ENCODE peak calls at places on chromosome 4, in nine cellular contexts. One of them, this sample, is unnamed.

GRCh38 chr4:118957683-118958082 is 69.0 kb downstream of the SYNPO2 start:
- DNase-seq in BJ: no peak
- DNase-seq in heart right ventricle: no peak
- DNase-seq in ascending aorta: no peak
- DNase-seq in pancreas: no peak
- DNase-seq in lower leg skin: no peak
- DNase-seq in thoracic aorta: no peak
- DNase-seq in fibroblast of mammary gland: peak
- DNase-seq in ovary: no peak
- DNase-seq in this sample: no peak

GRCh38 chr4:185463541-185463940 is 8.0 kb downstream of the CCDC110 start:
- DNase-seq in BJ: no peak
- DNase-seq in heart right ventricle: no peak
- DNase-seq in ascending aorta: no peak
- DNase-seq in pancreas: no peak
- DNase-seq in lower leg skin: no peak
- DNase-seq in thoracic aorta: no peak
- DNase-seq in fibroblast of mammary gland: no peak
- DNase-seq in ovary: no peak
- DNase-seq in this sample: no peak

GRCh38 chr4:11409632-11410031 is 19.1 kb downstream of the HS3ST1 start:
- DNase-seq in BJ: no peak
- DNase-seq in heart right ventricle: no peak
- DNase-seq in ascending aorta: no peak
- DNase-seq in pancreas: no peak
- DNase-seq in lower leg skin: no peak
- DNase-seq in thoracic aorta: no peak
- DNase-seq in fibroblast of mammary gland: no peak
- DNase-seq in ovary: no peak
- DNase-seq in this sample: no peak

GRCh38 chr4:84870398-84871163 is 95.9 kb downstream of the WDFY3 start:
- DNase-seq in BJ: peak
- DNase-seq in heart right ventricle: no peak
- DNase-seq in ascending aorta: no peak
- DNase-seq in pancreas: no peak
- DNase-seq in lower leg skin: no peak
- DNase-seq in thoracic aorta: no peak
- DNase-seq in fibroblast of mammary gland: peak
- DNase-seq in ovary: no peak
- DNase-seq in this sample: peak

GRCh38 chr4:82099863-82100579 is 273.8 kb downstream of the HNRNPD start:
- DNase-seq in BJ: no peak
- DNase-seq in heart right ventricle: no peak
- DNase-seq in ascending aorta: no peak
- DNase-seq in pancreas: no peak
- DNase-seq in lower leg skin: no peak
- DNase-seq in thoracic aorta: no peak
- DNase-seq in fibroblast of mammary gland: peak
- DNase-seq in ovary: no peak
- DNase-seq in this sample: no peak

GRCh38 chr4:110134269-110134889 is 64.0 kb downstream of the ELOVL6 start:
- DNase-seq in BJ: no peak
- DNase-seq in heart right ventricle: no peak
- DNase-seq in ascending aorta: no peak
- DNase-seq in pancreas: no peak
- DNase-seq in lower leg skin: no peak
- DNase-seq in thoracic aorta: no peak
- DNase-seq in fibroblast of mammary gland: no peak
- DNase-seq in ovary: no peak
- DNase-seq in this sample: no peak

GRCh38 chr4:1130318-1131186 is 17.2 kb upstream of the RNF212 start:
- DNase-seq in BJ: peak
- DNase-seq in heart right ventricle: peak
- DNase-seq in ascending aorta: no peak
- DNase-seq in pancreas: peak
- DNase-seq in lower leg skin: peak
- DNase-seq in thoracic aorta: no peak
- DNase-seq in fibroblast of mammary gland: peak
- DNase-seq in ovary: peak
- DNase-seq in this sample: peak

GRCh38 chr4:147714575-147715401 is 17.1 kb upstream of the ARHGAP10 start:
- DNase-seq in BJ: peak
- DNase-seq in heart right ventricle: no peak
- DNase-seq in ascending aorta: no peak
- DNase-seq in pancreas: no peak
- DNase-seq in lower leg skin: peak
- DNase-seq in thoracic aorta: no peak
- DNase-seq in fibroblast of mammary gland: peak
- DNase-seq in ovary: no peak
- DNase-seq in this sample: peak

GRCh38 chr4:174096456-174096855 is 187.0 kb downstream of the FBXO8 start:
- DNase-seq in BJ: no peak
- DNase-seq in heart right ventricle: no peak
- DNase-seq in ascending aorta: no peak
- DNase-seq in pancreas: no peak
- DNase-seq in lower leg skin: no peak
- DNase-seq in thoracic aorta: no peak
- DNase-seq in fibroblast of mammary gland: no peak
- DNase-seq in ovary: no peak
- DNase-seq in this sample: no peak

GRCh38 chr4:148852092-148852699 is 410.0 kb upstream of the NR3C2 start:
- DNase-seq in BJ: no peak
- DNase-seq in heart right ventricle: no peak
- DNase-seq in ascending aorta: no peak
- DNase-seq in pancreas: no peak
- DNase-seq in lower leg skin: no peak
- DNase-seq in thoracic aorta: no peak
- DNase-seq in fibroblast of mammary gland: no peak
- DNase-seq in ovary: no peak
- DNase-seq in this sample: no peak

DNA sequence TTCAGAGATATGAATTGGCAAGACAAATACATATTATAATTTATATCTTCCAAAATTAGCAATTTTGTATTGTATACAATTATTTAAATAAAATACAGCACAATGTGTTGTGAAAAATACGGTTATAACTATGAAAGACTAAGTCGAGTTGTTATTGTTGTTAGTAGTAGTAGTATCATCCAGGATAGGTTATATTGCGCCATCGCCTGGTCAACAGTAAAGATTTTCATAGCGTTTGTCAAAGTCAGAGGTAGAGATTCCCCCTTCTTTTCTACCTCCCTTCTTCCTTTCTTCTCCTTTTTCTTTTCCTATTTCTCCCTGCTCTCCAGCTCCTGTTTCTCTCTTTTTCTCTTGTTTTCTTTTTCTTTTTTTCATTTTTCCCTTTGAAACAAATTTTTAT is 499.1 kb upstream of the EPHA5 start:
- DNase-seq in BJ: no peak
- DNase-seq in heart right ventricle: no peak
- DNase-seq in ascending aorta: no peak
- DNase-seq in pancreas: no peak
- DNase-seq in lower leg skin: no peak
- DNase-seq in thoracic aorta: no peak
- DNase-seq in fibroblast of mammary gland: peak
- DNase-seq in ovary: no peak
- DNase-seq in this sample: peak
- TF ChIP-seq CTCF in BJ: peak
- TF ChIP-seq CTCF in heart right ventricle: no peak
- TF ChIP-seq CTCF in ascending aorta: no peak
- TF ChIP-seq CTCF in pancreas: no peak
- TF ChIP-seq CTCF in lower leg skin: no peak
- TF ChIP-seq CTCF in thoracic aorta: no peak
- TF ChIP-seq CTCF in fibroblast of mammary gland: peak
- TF ChIP-seq CTCF in ovary: no peak
- TF ChIP-seq CTCF in this sample: peak

DNA sequence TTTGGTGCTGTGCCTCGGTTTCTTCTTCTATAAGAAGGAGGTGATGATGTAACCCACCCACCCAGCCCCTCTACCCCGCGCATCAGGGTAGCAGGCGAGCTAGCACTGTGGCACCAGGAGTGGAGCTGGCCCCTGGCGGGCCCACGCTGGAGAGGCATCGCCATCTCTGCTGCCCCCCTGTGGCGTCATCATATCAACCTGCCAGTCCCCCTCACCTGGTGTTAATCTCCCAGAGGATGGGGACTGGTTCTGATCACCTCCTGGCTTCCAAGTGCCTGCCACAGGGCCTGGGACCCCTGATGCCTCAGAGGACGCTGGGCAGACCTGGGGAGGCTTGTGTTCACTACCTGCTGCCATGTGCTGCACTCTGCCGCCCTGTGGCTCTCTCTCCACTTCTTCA is 6.3 kb upstream of the SORCS2 start:
- DNase-seq in BJ: no peak
- DNase-seq in heart right ventricle: no peak
- DNase-seq in ascending aorta: no peak
- DNase-seq in pancreas: no peak
- DNase-seq in lower leg skin: no peak
- DNase-seq in thoracic aorta: no peak
- DNase-seq in fibroblast of mammary gland: no peak
- DNase-seq in ovary: no peak
- DNase-seq in this sample: peak
- TF ChIP-seq CTCF in BJ: peak
- TF ChIP-seq CTCF in heart right ventricle: peak
- TF ChIP-seq CTCF in ascending aorta: no peak
- TF ChIP-seq CTCF in pancreas: peak
- TF ChIP-seq CTCF in lower leg skin: no peak
- TF ChIP-seq CTCF in thoracic aorta: no peak
- TF ChIP-seq CTCF in fibroblast of mammary gland: peak
- TF ChIP-seq CTCF in ovary: no peak
- TF ChIP-seq CTCF in this sample: peak

DNA sequence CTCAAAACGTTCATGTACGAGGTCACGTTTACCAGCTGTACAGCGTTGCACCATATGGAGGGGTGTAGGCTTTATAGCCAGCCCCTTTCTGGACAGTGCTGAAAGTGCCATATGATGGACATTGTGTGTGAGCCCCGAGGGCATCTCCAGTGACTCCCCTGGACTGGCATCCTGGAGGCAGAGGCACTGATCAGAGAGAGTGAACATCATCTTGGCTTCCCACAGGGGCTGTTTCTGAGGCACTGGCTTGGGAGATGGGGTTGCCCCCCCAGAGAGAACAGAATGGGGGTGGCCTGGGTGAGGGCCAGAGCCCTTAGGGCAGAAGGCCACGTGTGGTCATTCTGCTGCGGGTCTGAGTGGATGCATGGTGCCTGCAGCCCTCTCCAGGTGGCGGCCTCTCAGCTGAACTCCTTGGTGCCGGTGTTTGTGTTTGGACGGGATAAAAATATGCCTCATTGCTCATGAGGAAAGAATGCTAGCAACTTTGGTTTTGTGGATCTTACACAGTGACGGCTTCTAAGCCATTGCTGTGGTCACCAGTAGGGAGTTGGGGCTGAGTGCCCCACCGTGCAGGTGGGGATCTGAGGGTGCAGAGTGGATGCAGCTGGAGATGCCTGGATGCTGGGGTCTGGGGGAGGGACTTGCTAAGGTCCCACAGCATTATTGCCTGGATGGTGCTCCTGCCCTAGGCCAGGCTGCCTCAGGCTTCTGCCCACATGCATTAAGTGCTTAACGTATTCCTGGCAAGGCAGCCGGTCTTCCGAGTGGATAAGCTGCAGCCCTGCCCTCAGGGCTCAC is 3.4 kb downstream of the WFS1 start:
- DNase-seq in BJ: peak
- DNase-seq in heart right ventricle: no peak
- DNase-seq in ascending aorta: no peak
- DNase-seq in pancreas: peak
- DNase-seq in lower leg skin: no peak
- DNase-seq in thoracic aorta: no peak
- DNase-seq in fibroblast of mammary gland: peak
- DNase-seq in ovary: peak
- DNase-seq in this sample: peak
- TF ChIP-seq CTCF in BJ: peak
- TF ChIP-seq CTCF in heart right ventricle: no peak
- TF ChIP-seq CTCF in ascending aorta: no peak
- TF ChIP-seq CTCF in pancreas: no peak
- TF ChIP-seq CTCF in lower leg skin: no peak
- TF ChIP-seq CTCF in thoracic aorta: no peak
- TF ChIP-seq CTCF in fibroblast of mammary gland: no peak
- TF ChIP-seq CTCF in ovary: no peak
- TF ChIP-seq CTCF in this sample: no peak

GRCh38 chr4:103778221-103778620 is 58.4 kb upstream of the TACR3 start:
- DNase-seq in BJ: no peak
- DNase-seq in heart right ventricle: no peak
- DNase-seq in ascending aorta: no peak
- DNase-seq in pancreas: no peak
- DNase-seq in lower leg skin: no peak
- DNase-seq in thoracic aorta: no peak
- DNase-seq in fibroblast of mammary gland: no peak
- DNase-seq in ovary: no peak
- DNase-seq in this sample: no peak
- TF ChIP-seq CTCF in BJ: no peak
- TF ChIP-seq CTCF in heart right ventricle: no peak
- TF ChIP-seq CTCF in ascending aorta: no peak
- TF ChIP-seq CTCF in pancreas: no peak
- TF ChIP-seq CTCF in lower leg skin: no peak
- TF ChIP-seq CTCF in thoracic aorta: no peak
- TF ChIP-seq CTCF in fibroblast of mammary gland: no peak
- TF ChIP-seq CTCF in ovary: no peak
- TF ChIP-seq CTCF in this sample: no peak

GRCh38 chr4:86015412-86016350 is 344.2 kb downstream of the MAPK10 start:
- DNase-seq in BJ: no peak
- DNase-seq in heart right ventricle: no peak
- DNase-seq in ascending aorta: no peak
- DNase-seq in pancreas: no peak
- DNase-seq in lower leg skin: no peak
- DNase-seq in thoracic aorta: no peak
- DNase-seq in fibroblast of mammary gland: peak
- DNase-seq in ovary: no peak
- DNase-seq in this sample: no peak

GRCh38 chr4:86014599-86014998 is 345.3 kb downstream of the MAPK10 start:
- DNase-seq in BJ: no peak
- DNase-seq in heart right ventricle: no peak
- DNase-seq in ascending aorta: no peak
- DNase-seq in pancreas: no peak
- DNase-seq in lower leg skin: no peak
- DNase-seq in thoracic aorta: no peak
- DNase-seq in fibroblast of mammary gland: peak
- DNase-seq in ovary: no peak
- DNase-seq in this sample: no peak

GRCh38 chr4:86019906-86020305 is 339.9 kb downstream of the MAPK10 start:
- DNase-seq in BJ: no peak
- DNase-seq in heart right ventricle: no peak
- DNase-seq in ascending aorta: no peak
- DNase-seq in pancreas: no peak
- DNase-seq in lower leg skin: no peak
- DNase-seq in thoracic aorta: no peak
- DNase-seq in fibroblast of mammary gland: peak
- DNase-seq in ovary: no peak
- DNase-seq in this sample: no peak

GRCh38 chr4:86013623-86014022 is 346.2 kb downstream of the MAPK10 start:
- DNase-seq in BJ: no peak
- DNase-seq in heart right ventricle: no peak
- DNase-seq in ascending aorta: no peak
- DNase-seq in pancreas: no peak
- DNase-seq in lower leg skin: no peak
- DNase-seq in thoracic aorta: no peak
- DNase-seq in fibroblast of mammary gland: peak
- DNase-seq in ovary: no peak
- DNase-seq in this sample: no peak

DNA sequence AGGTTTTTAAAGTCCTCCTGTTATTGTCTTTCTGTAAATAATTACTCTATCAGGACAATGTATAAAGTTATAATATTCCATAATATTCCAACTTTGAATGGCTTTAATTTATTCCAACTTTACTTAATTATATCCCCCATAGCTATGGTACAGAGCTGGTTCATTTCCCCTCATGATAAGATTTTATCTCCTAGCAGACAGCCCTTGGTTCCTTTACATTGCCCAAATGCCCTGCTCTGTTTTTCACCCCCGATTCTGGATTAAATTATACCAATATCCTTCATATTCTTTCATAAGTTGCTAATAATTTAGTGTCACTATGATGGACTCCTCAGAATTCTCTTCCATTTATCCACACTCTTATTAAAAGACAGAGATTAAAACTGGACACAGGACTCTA is 340.5 kb downstream of the MAPK10 start:
- DNase-seq in BJ: no peak
- DNase-seq in heart right ventricle: no peak
- DNase-seq in ascending aorta: no peak
- DNase-seq in pancreas: no peak
- DNase-seq in lower leg skin: no peak
- DNase-seq in thoracic aorta: no peak
- DNase-seq in fibroblast of mammary gland: no peak
- DNase-seq in ovary: no peak
- DNase-seq in this sample: no peak
- TF ChIP-seq CTCF in BJ: no peak
- TF ChIP-seq CTCF in heart right ventricle: no peak
- TF ChIP-seq CTCF in ascending aorta: no peak
- TF ChIP-seq CTCF in pancreas: no peak
- TF ChIP-seq CTCF in lower leg skin: no peak
- TF ChIP-seq CTCF in thoracic aorta: no peak
- TF ChIP-seq CTCF in fibroblast of mammary gland: no peak
- TF ChIP-seq CTCF in ovary: no peak
- TF ChIP-seq CTCF in this sample: no peak

This sample was measured in RWPE1.